ENCODE peak calls at places on chromosome 4, in nine cellular contexts. One of them, this sample, is unnamed.

GRCh38 chr4:112840061-112840460 is 203.1 kb downstream of the LARP7 start:
- DNase-seq in pons: no peak
- DNase-seq in MCF 10A: no peak
- DNase-seq in NCI-H1105 treated with DMSO at 0.1 percent for 48 hours: no peak
- DNase-seq in activated naive CD4-positive, alpha-beta T cell treated with anti-CD3 and anti-CD28 coated beads, Interleukin-2, amount 50 U/mL, for 72 hours: no peak
- DNase-seq in omental fat pad: no peak
- DNase-seq in amniotic epithelial cell: peak
- DNase-seq in neuronal stem cell: no peak
- DNase-seq in LNCaP clone FGC: no peak
- DNase-seq in this sample: no peak

GRCh38 chr4:651884-652642 is 22.0 kb downstream of the ATP5ME start:
- DNase-seq in pons: no peak
- DNase-seq in MCF 10A: no peak
- DNase-seq in NCI-H1105 treated with DMSO at 0.1 percent for 48 hours: no peak
- DNase-seq in activated naive CD4-positive, alpha-beta T cell treated with anti-CD3 and anti-CD28 coated beads, Interleukin-2, amount 50 U/mL, for 72 hours: no peak
- DNase-seq in omental fat pad: no peak
- DNase-seq in amniotic epithelial cell: no peak
- DNase-seq in neuronal stem cell: no peak
- DNase-seq in LNCaP clone FGC: no peak
- DNase-seq in this sample: no peak

GRCh38 chr4:169619518-169619957 is 840 bp upstream of the CLCN3 start:
- DNase-seq in pons: peak
- DNase-seq in MCF 10A: peak
- DNase-seq in NCI-H1105 treated with DMSO at 0.1 percent for 48 hours: peak
- DNase-seq in activated naive CD4-positive, alpha-beta T cell treated with anti-CD3 and anti-CD28 coated beads, Interleukin-2, amount 50 U/mL, for 72 hours: peak
- DNase-seq in omental fat pad: no peak
- DNase-seq in amniotic epithelial cell: peak
- DNase-seq in neuronal stem cell: peak
- DNase-seq in LNCaP clone FGC: no peak
- DNase-seq in this sample: peak

GRCh38 chr4:14155803-14156202 is 528.3 kb upstream of the BOD1L1 start:
- DNase-seq in pons: no peak
- DNase-seq in MCF 10A: no peak
- DNase-seq in NCI-H1105 treated with DMSO at 0.1 percent for 48 hours: no peak
- DNase-seq in activated naive CD4-positive, alpha-beta T cell treated with anti-CD3 and anti-CD28 coated beads, Interleukin-2, amount 50 U/mL, for 72 hours: no peak
- DNase-seq in omental fat pad: no peak
- DNase-seq in amniotic epithelial cell: no peak
- DNase-seq in neuronal stem cell: no peak
- DNase-seq in LNCaP clone FGC: no peak
- DNase-seq in this sample: no peak

GRCh38 chr4:2075987-2076907 is 17.1 kb downstream of the NAT8L start:
- DNase-seq in pons: no peak
- DNase-seq in MCF 10A: no peak
- DNase-seq in NCI-H1105 treated with DMSO at 0.1 percent for 48 hours: no peak
- DNase-seq in activated naive CD4-positive, alpha-beta T cell treated with anti-CD3 and anti-CD28 coated beads, Interleukin-2, amount 50 U/mL, for 72 hours: no peak
- DNase-seq in omental fat pad: no peak
- DNase-seq in amniotic epithelial cell: no peak
- DNase-seq in neuronal stem cell: no peak
- DNase-seq in LNCaP clone FGC: no peak
- DNase-seq in this sample: no peak

GRCh38 chr4:184355857-184356256 is 118.5 kb downstream of the IRF2 start:
- DNase-seq in pons: no peak
- DNase-seq in MCF 10A: no peak
- DNase-seq in NCI-H1105 treated with DMSO at 0.1 percent for 48 hours: no peak
- DNase-seq in activated naive CD4-positive, alpha-beta T cell treated with anti-CD3 and anti-CD28 coated beads, Interleukin-2, amount 50 U/mL, for 72 hours: no peak
- DNase-seq in omental fat pad: no peak
- DNase-seq in amniotic epithelial cell: no peak
- DNase-seq in neuronal stem cell: no peak
- DNase-seq in LNCaP clone FGC: no peak
- DNase-seq in this sample: no peak

GRCh38 chr4:71290074-71290473 is 48.7 kb upstream of the SLC4A4 start:
- DNase-seq in pons: no peak
- DNase-seq in MCF 10A: no peak
- DNase-seq in NCI-H1105 treated with DMSO at 0.1 percent for 48 hours: no peak
- DNase-seq in activated naive CD4-positive, alpha-beta T cell treated with anti-CD3 and anti-CD28 coated beads, Interleukin-2, amount 50 U/mL, for 72 hours: no peak
- DNase-seq in omental fat pad: no peak
- DNase-seq in amniotic epithelial cell: peak
- DNase-seq in neuronal stem cell: no peak
- DNase-seq in LNCaP clone FGC: no peak
- DNase-seq in this sample: no peak

GRCh38 chr4:184668511-184669114 is 19.1 kb downstream of the PRIMPOL start:
- DNase-seq in pons: no peak
- DNase-seq in MCF 10A: no peak
- DNase-seq in NCI-H1105 treated with DMSO at 0.1 percent for 48 hours: no peak
- DNase-seq in activated naive CD4-positive, alpha-beta T cell treated with anti-CD3 and anti-CD28 coated beads, Interleukin-2, amount 50 U/mL, for 72 hours: no peak
- DNase-seq in omental fat pad: no peak
- DNase-seq in amniotic epithelial cell: peak
- DNase-seq in neuronal stem cell: no peak
- DNase-seq in LNCaP clone FGC: no peak
- DNase-seq in this sample: no peak

GRCh38 chr4:23422878-23423277 is 467.0 kb downstream of the PPARGC1A start:
- DNase-seq in pons: no peak
- DNase-seq in MCF 10A: no peak
- DNase-seq in NCI-H1105 treated with DMSO at 0.1 percent for 48 hours: no peak
- DNase-seq in activated naive CD4-positive, alpha-beta T cell treated with anti-CD3 and anti-CD28 coated beads, Interleukin-2, amount 50 U/mL, for 72 hours: no peak
- DNase-seq in omental fat pad: no peak
- DNase-seq in amniotic epithelial cell: no peak
- DNase-seq in neuronal stem cell: peak
- DNase-seq in LNCaP clone FGC: no peak
- DNase-seq in this sample: no peak

GRCh38 chr4:23213198-23213597 is 520.5 kb downstream of the GBA3 start:
- DNase-seq in pons: no peak
- DNase-seq in MCF 10A: no peak
- DNase-seq in NCI-H1105 treated with DMSO at 0.1 percent for 48 hours: no peak
- DNase-seq in activated naive CD4-positive, alpha-beta T cell treated with anti-CD3 and anti-CD28 coated beads, Interleukin-2, amount 50 U/mL, for 72 hours: no peak
- DNase-seq in omental fat pad: no peak
- DNase-seq in amniotic epithelial cell: no peak
- DNase-seq in neuronal stem cell: no peak
- DNase-seq in LNCaP clone FGC: no peak
- DNase-seq in this sample: no peak

GRCh38 chr4:169612869-169613859 is 781 bp upstream of the NEK1 start:
- DNase-seq in pons: peak
- DNase-seq in MCF 10A: peak
- DNase-seq in NCI-H1105 treated with DMSO at 0.1 percent for 48 hours: peak
- DNase-seq in activated naive CD4-positive, alpha-beta T cell treated with anti-CD3 and anti-CD28 coated beads, Interleukin-2, amount 50 U/mL, for 72 hours: peak
- DNase-seq in omental fat pad: peak
- DNase-seq in amniotic epithelial cell: peak
- DNase-seq in neuronal stem cell: peak
- DNase-seq in LNCaP clone FGC: peak
- DNase-seq in this sample: peak

GRCh38 chr4:8744083-8744805 is 127.4 kb downstream of the HMX1 start:
- DNase-seq in pons: no peak
- DNase-seq in MCF 10A: no peak
- DNase-seq in NCI-H1105 treated with DMSO at 0.1 percent for 48 hours: no peak
- DNase-seq in activated naive CD4-positive, alpha-beta T cell treated with anti-CD3 and anti-CD28 coated beads, Interleukin-2, amount 50 U/mL, for 72 hours: no peak
- DNase-seq in omental fat pad: no peak
- DNase-seq in amniotic epithelial cell: no peak
- DNase-seq in neuronal stem cell: no peak
- DNase-seq in LNCaP clone FGC: no peak
- DNase-seq in this sample: no peak

GRCh38 chr4:77600521-77601451 is 4.8 kb upstream of the CXCL13 start:
- DNase-seq in pons: peak
- DNase-seq in MCF 10A: peak
- DNase-seq in NCI-H1105 treated with DMSO at 0.1 percent for 48 hours: peak
- DNase-seq in activated naive CD4-positive, alpha-beta T cell treated with anti-CD3 and anti-CD28 coated beads, Interleukin-2, amount 50 U/mL, for 72 hours: peak
- DNase-seq in omental fat pad: no peak
- DNase-seq in amniotic epithelial cell: peak
- DNase-seq in neuronal stem cell: peak
- DNase-seq in LNCaP clone FGC: no peak
- DNase-seq in this sample: peak

GRCh38 chr4:1872918-1873269 is 1.7 kb downstream of the NSD2 start:
- DNase-seq in pons: no peak
- DNase-seq in MCF 10A: peak
- DNase-seq in NCI-H1105 treated with DMSO at 0.1 percent for 48 hours: no peak
- DNase-seq in activated naive CD4-positive, alpha-beta T cell treated with anti-CD3 and anti-CD28 coated beads, Interleukin-2, amount 50 U/mL, for 72 hours: peak
- DNase-seq in omental fat pad: no peak
- DNase-seq in amniotic epithelial cell: peak
- DNase-seq in neuronal stem cell: no peak
- DNase-seq in LNCaP clone FGC: no peak
- DNase-seq in this sample: no peak

GRCh38 chr4:110793890-110794588 is 171.2 kb upstream of the PITX2 start:
- DNase-seq in pons: no peak
- DNase-seq in MCF 10A: no peak
- DNase-seq in NCI-H1105 treated with DMSO at 0.1 percent for 48 hours: no peak
- DNase-seq in activated naive CD4-positive, alpha-beta T cell treated with anti-CD3 and anti-CD28 coated beads, Interleukin-2, amount 50 U/mL, for 72 hours: no peak
- DNase-seq in omental fat pad: no peak
- DNase-seq in amniotic epithelial cell: peak
- DNase-seq in neuronal stem cell: peak
- DNase-seq in LNCaP clone FGC: no peak
- DNase-seq in this sample: peak

GRCh38 chr4:2368779-2369437 is 49.5 kb downstream of the ZFYVE28 start:
- DNase-seq in pons: no peak
- DNase-seq in MCF 10A: no peak
- DNase-seq in NCI-H1105 treated with DMSO at 0.1 percent for 48 hours: no peak
- DNase-seq in activated naive CD4-positive, alpha-beta T cell treated with anti-CD3 and anti-CD28 coated beads, Interleukin-2, amount 50 U/mL, for 72 hours: no peak
- DNase-seq in omental fat pad: no peak
- DNase-seq in amniotic epithelial cell: no peak
- DNase-seq in neuronal stem cell: no peak
- DNase-seq in LNCaP clone FGC: no peak
- DNase-seq in this sample: no peak

GRCh38 chr4:84648863-84649647 is 66.1 kb downstream of the CDS1 start:
- DNase-seq in pons: no peak
- DNase-seq in MCF 10A: no peak
- DNase-seq in NCI-H1105 treated with DMSO at 0.1 percent for 48 hours: no peak
- DNase-seq in activated naive CD4-positive, alpha-beta T cell treated with anti-CD3 and anti-CD28 coated beads, Interleukin-2, amount 50 U/mL, for 72 hours: no peak
- DNase-seq in omental fat pad: no peak
- DNase-seq in amniotic epithelial cell: no peak
- DNase-seq in neuronal stem cell: no peak
- DNase-seq in LNCaP clone FGC: peak
- DNase-seq in this sample: no peak

GRCh38 chr4:170868191-170868590 is 778.4 kb upstream of the AADAT start:
- DNase-seq in pons: no peak
- DNase-seq in MCF 10A: peak
- DNase-seq in NCI-H1105 treated with DMSO at 0.1 percent for 48 hours: no peak
- DNase-seq in activated naive CD4-positive, alpha-beta T cell treated with anti-CD3 and anti-CD28 coated beads, Interleukin-2, amount 50 U/mL, for 72 hours: no peak
- DNase-seq in omental fat pad: no peak
- DNase-seq in amniotic epithelial cell: peak
- DNase-seq in neuronal stem cell: no peak
- DNase-seq in LNCaP clone FGC: no peak
- DNase-seq in this sample: no peak

This sample was measured in NCI-H146.